ENCODE peak calls at places on chromosomes 7 and 10, in ten cellular contexts. One of them, this sample, is unnamed.

GRCh38 chr10:103397191-103397825 is 882 bp downstream of the PDCD11 start:
- DNase-seq in uterus: no peak
- DNase-seq in tibial nerve: no peak
- DNase-seq in H9: no peak
- DNase-seq in CD4-positive, CD25-positive, alpha-beta regulatory T cell: no peak
- DNase-seq in hepatocyte: no peak
- DNase-seq in upper lobe of right lung: no peak
- DNase-seq in GM23248: peak; percentile 64
- DNase-seq in esophagus squamous epithelium: no peak
- DNase-seq in suprapubic skin: no peak
- DNase-seq in this sample: no peak

GRCh38 chr10:116729243-116729642 is 13.1 kb downstream of the HSPA12A start:
- DNase-seq in H9: no peak
- DNase-seq in CD4-positive, CD25-positive, alpha-beta regulatory T cell: no peak
- DNase-seq in suprapubic skin: no peak
- DNase-seq in GM23248: no peak
- DNase-seq in upper lobe of right lung: no peak
- DNase-seq in uterus: no peak
- DNase-seq in hepatocyte: no peak
- DNase-seq in esophagus squamous epithelium: no peak
- DNase-seq in tibial nerve: no peak
- DNase-seq in this sample: no peak

GRCh38 chr7:122211362-122211761 is 67.3 kb upstream of the AASS start:
- DNase-seq in tibial nerve: no peak
- DNase-seq in suprapubic skin: no peak
- DNase-seq in hepatocyte: no peak
- DNase-seq in H9: no peak
- DNase-seq in upper lobe of right lung: no peak
- DNase-seq in esophagus squamous epithelium: no peak
- DNase-seq in GM23248: no peak
- DNase-seq in uterus: no peak
- DNase-seq in CD4-positive, CD25-positive, alpha-beta regulatory T cell: no peak
- DNase-seq in this sample: no peak

GRCh38 chr7:38905026-38905759 is 3.8 kb downstream of the VPS41 start:
- DNase-seq in GM23248: no peak
- DNase-seq in tibial nerve: no peak
- DNase-seq in uterus: no peak
- DNase-seq in CD4-positive, CD25-positive, alpha-beta regulatory T cell: no peak
- DNase-seq in H9: no peak
- DNase-seq in upper lobe of right lung: no peak
- DNase-seq in hepatocyte: no peak
- DNase-seq in suprapubic skin: no peak
- DNase-seq in esophagus squamous epithelium: no peak
- DNase-seq in this sample: no peak

GRCh38 chr10:25815999-25816768 is 117.8 kb upstream of the MYO3A start:
- DNase-seq in esophagus squamous epithelium: no peak
- DNase-seq in hepatocyte: no peak
- DNase-seq in uterus: no peak
- DNase-seq in CD4-positive, CD25-positive, alpha-beta regulatory T cell: no peak
- DNase-seq in upper lobe of right lung: no peak
- DNase-seq in H9: no peak
- DNase-seq in suprapubic skin: no peak
- DNase-seq in tibial nerve: no peak
- DNase-seq in GM23248: no peak
- DNase-seq in this sample: no peak

GRCh38 chr7:104192434-104192833 is 15.4 kb downstream of the ORC5 start:
- DNase-seq in H9: no peak
- DNase-seq in suprapubic skin: no peak
- DNase-seq in tibial nerve: no peak
- DNase-seq in GM23248: no peak
- DNase-seq in upper lobe of right lung: no peak
- DNase-seq in CD4-positive, CD25-positive, alpha-beta regulatory T cell: no peak
- DNase-seq in esophagus squamous epithelium: no peak
- DNase-seq in hepatocyte: no peak
- DNase-seq in uterus: no peak
- DNase-seq in this sample: no peak

GRCh38 chr7:154950992-154951391 is 51.9 kb downstream of the PAXIP1 start:
- DNase-seq in upper lobe of right lung: no peak
- DNase-seq in tibial nerve: no peak
- DNase-seq in H9: no peak
- DNase-seq in esophagus squamous epithelium: no peak
- DNase-seq in GM23248: no peak
- DNase-seq in hepatocyte: no peak
- DNase-seq in CD4-positive, CD25-positive, alpha-beta regulatory T cell: no peak
- DNase-seq in uterus: no peak
- DNase-seq in suprapubic skin: no peak
- DNase-seq in this sample: no peak

GRCh38 chr10:71263376-71263775 is 51.0 kb downstream of the UNC5B start:
- DNase-seq in suprapubic skin: no peak
- DNase-seq in hepatocyte: no peak
- DNase-seq in upper lobe of right lung: no peak
- DNase-seq in H9: no peak
- DNase-seq in GM23248: no peak
- DNase-seq in CD4-positive, CD25-positive, alpha-beta regulatory T cell: no peak
- DNase-seq in tibial nerve: no peak
- DNase-seq in uterus: no peak
- DNase-seq in esophagus squamous epithelium: no peak
- DNase-seq in this sample: no peak

GRCh38 chr7:37282093-37282444 is 166.6 kb downstream of the ELMO1 start:
- DNase-seq in H9: no peak
- DNase-seq in CD4-positive, CD25-positive, alpha-beta regulatory T cell: no peak
- DNase-seq in hepatocyte: no peak
- DNase-seq in GM23248: no peak
- DNase-seq in suprapubic skin: no peak
- DNase-seq in uterus: no peak
- DNase-seq in upper lobe of right lung: no peak
- DNase-seq in tibial nerve: no peak
- DNase-seq in esophagus squamous epithelium: no peak
- DNase-seq in this sample: no peak

GRCh38 chr10:20608503-20608902 is 288.6 kb downstream of the NEBL start:
- DNase-seq in upper lobe of right lung: no peak
- DNase-seq in suprapubic skin: no peak
- DNase-seq in tibial nerve: no peak
- DNase-seq in CD4-positive, CD25-positive, alpha-beta regulatory T cell: no peak
- DNase-seq in uterus: no peak
- DNase-seq in hepatocyte: no peak
- DNase-seq in H9: no peak
- DNase-seq in esophagus squamous epithelium: no peak
- DNase-seq in GM23248: no peak
- DNase-seq in this sample: no peak

GRCh38 chr10:132322621-132323048 is 9.4 kb upstream of the LRRC27 start:
- DNase-seq in upper lobe of right lung: no peak
- DNase-seq in uterus: no peak
- DNase-seq in tibial nerve: no peak
- DNase-seq in H9: no peak
- DNase-seq in suprapubic skin: no peak
- DNase-seq in hepatocyte: no peak
- DNase-seq in CD4-positive, CD25-positive, alpha-beta regulatory T cell: no peak
- DNase-seq in GM23248: peak; percentile 64
- DNase-seq in esophagus squamous epithelium: no peak
- DNase-seq in this sample: no peak

GRCh38 chr10:64265961-64266360 is 744.8 kb downstream of the REEP3 start:
- DNase-seq in CD4-positive, CD25-positive, alpha-beta regulatory T cell: no peak
- DNase-seq in uterus: no peak
- DNase-seq in hepatocyte: no peak
- DNase-seq in tibial nerve: no peak
- DNase-seq in upper lobe of right lung: no peak
- DNase-seq in GM23248: no peak
- DNase-seq in esophagus squamous epithelium: no peak
- DNase-seq in suprapubic skin: no peak
- DNase-seq in H9: no peak
- DNase-seq in this sample: no peak

DNA sequence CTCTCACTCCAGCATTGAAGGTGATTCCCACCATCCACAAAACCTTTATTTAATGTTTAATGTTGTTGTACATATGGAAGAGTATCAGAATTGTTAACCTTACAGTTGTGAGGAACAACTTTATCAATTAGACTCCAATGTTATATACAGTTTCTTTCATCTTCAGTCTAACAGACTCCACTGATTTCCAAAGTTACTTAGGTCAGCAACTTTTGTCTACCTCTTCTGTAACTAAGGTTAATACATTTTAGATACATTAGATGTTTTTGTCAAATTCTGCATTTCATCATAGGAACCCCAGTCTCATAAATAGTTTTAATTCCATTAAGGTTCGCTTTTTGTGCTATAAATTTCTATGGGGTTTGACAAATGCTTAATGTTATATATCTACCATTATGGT is 223.9 kb upstream of the POM121L12 start:
- DNase-seq in esophagus squamous epithelium: no peak
- DNase-seq in H9: no peak
- DNase-seq in uterus: no peak
- DNase-seq in hepatocyte: no peak
- DNase-seq in tibial nerve: no peak
- DNase-seq in GM23248: no peak
- DNase-seq in upper lobe of right lung: no peak
- DNase-seq in CD4-positive, CD25-positive, alpha-beta regulatory T cell: no peak
- DNase-seq in suprapubic skin: no peak
- DNase-seq in this sample: no peak
- H3K9me3 ChIP-seq in esophagus squamous epithelium: no peaks in the 10 kb centered on the region
- H3K9me3 ChIP-seq in H9: no peaks in the 10 kb centered on the region
- H3K9me3 ChIP-seq in uterus: peaks cover 3% of the 10 kb centered on the region
- H3K9me3 ChIP-seq in hepatocyte: no peaks in the 10 kb centered on the region
- H3K9me3 ChIP-seq in tibial nerve: no peaks in the 10 kb centered on the region
- H3K9me3 ChIP-seq in GM23248: no peaks in the 10 kb centered on the region
- H3K9me3 ChIP-seq in upper lobe of right lung: no peaks in the 10 kb centered on the region
- H3K9me3 ChIP-seq in CD4-positive, CD25-positive, alpha-beta regulatory T cell: no peaks in the 10 kb centered on the region
- H3K9me3 ChIP-seq in suprapubic skin: peaks cover 4% of the 10 kb centered on the region
- H3K9me3 ChIP-seq in this sample: no peaks in the 10 kb centered on the region

DNA sequence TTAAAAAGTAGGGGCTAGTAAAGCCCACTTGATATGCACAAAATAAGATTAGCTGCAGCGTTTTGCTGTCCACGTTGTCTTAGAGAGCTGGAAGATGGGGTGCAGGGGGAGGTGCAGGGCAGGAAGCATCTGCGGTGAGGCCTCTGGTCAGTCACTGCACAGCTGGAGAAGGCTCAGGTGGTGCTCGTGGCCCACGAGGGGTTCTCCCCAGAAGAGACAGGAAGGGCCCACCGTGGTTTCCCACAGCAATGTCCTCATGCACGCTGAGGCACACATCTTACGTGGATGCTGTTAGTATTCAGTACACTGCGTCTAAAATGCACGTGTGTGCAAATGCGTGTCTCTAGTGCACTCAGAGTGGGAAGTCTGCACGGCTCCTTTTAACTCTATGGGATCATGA is 582.1 kb downstream of the PTPRN2 start:
- DNase-seq in GM23248: no peak
- DNase-seq in esophagus squamous epithelium: no peak
- DNase-seq in H9: no peak
- DNase-seq in upper lobe of right lung: no peak
- DNase-seq in hepatocyte: no peak
- DNase-seq in uterus: no peak
- DNase-seq in CD4-positive, CD25-positive, alpha-beta regulatory T cell: no peak
- DNase-seq in tibial nerve: no peak
- DNase-seq in suprapubic skin: no peak
- DNase-seq in this sample: no peak
- H3K9me3 ChIP-seq in GM23248: no peaks in the 10 kb centered on the region
- H3K9me3 ChIP-seq in esophagus squamous epithelium: no peaks in the 10 kb centered on the region
- H3K9me3 ChIP-seq in H9: no peaks in the 10 kb centered on the region
- H3K9me3 ChIP-seq in upper lobe of right lung: no peaks in the 10 kb centered on the region
- H3K9me3 ChIP-seq in hepatocyte: no peaks in the 10 kb centered on the region
- H3K9me3 ChIP-seq in uterus: no peaks in the 10 kb centered on the region
- H3K9me3 ChIP-seq in CD4-positive, CD25-positive, alpha-beta regulatory T cell: no peaks in the 10 kb centered on the region
- H3K9me3 ChIP-seq in tibial nerve: no peaks in the 10 kb centered on the region
- H3K9me3 ChIP-seq in suprapubic skin: no peaks in the 10 kb centered on the region
- H3K9me3 ChIP-seq in this sample: no peaks in the 10 kb centered on the region

GRCh38 chr10:108072466-108072865 is 908.0 kb upstream of the SORCS1 start:
- DNase-seq in uterus: no peak
- DNase-seq in upper lobe of right lung: no peak
- DNase-seq in suprapubic skin: no peak
- DNase-seq in esophagus squamous epithelium: no peak
- DNase-seq in tibial nerve: no peak
- DNase-seq in CD4-positive, CD25-positive, alpha-beta regulatory T cell: no peak
- DNase-seq in hepatocyte: no peak
- DNase-seq in H9: no peak
- DNase-seq in GM23248: no peak
- DNase-seq in this sample: no peak
- H3K9me3 ChIP-seq in uterus: no peaks in the 10 kb centered on the region
- H3K9me3 ChIP-seq in upper lobe of right lung: no peaks in the 10 kb centered on the region
- H3K9me3 ChIP-seq in suprapubic skin: no peaks in the 10 kb centered on the region
- H3K9me3 ChIP-seq in esophagus squamous epithelium: no peaks in the 10 kb centered on the region
- H3K9me3 ChIP-seq in tibial nerve: no peaks in the 10 kb centered on the region
- H3K9me3 ChIP-seq in CD4-positive, CD25-positive, alpha-beta regulatory T cell: no peaks in the 10 kb centered on the region
- H3K9me3 ChIP-seq in hepatocyte: no peaks in the 10 kb centered on the region
- H3K9me3 ChIP-seq in H9: no peaks in the 10 kb centered on the region
- H3K9me3 ChIP-seq in GM23248: no peaks in the 10 kb centered on the region
- H3K9me3 ChIP-seq in this sample: no peaks in the 10 kb centered on the region

GRCh38 chr7:80847895-80848294 is 71.0 kb downstream of the SEMA3C start:
- DNase-seq in tibial nerve: no peak
- DNase-seq in upper lobe of right lung: no peak
- DNase-seq in GM23248: peak; percentile 30
- DNase-seq in H9: no peak
- DNase-seq in suprapubic skin: no peak
- DNase-seq in hepatocyte: no peak
- DNase-seq in uterus: no peak
- DNase-seq in esophagus squamous epithelium: no peak
- DNase-seq in CD4-positive, CD25-positive, alpha-beta regulatory T cell: no peak
- DNase-seq in this sample: no peak

GRCh38 chr7:80844916-80845315 is 73.9 kb downstream of the SEMA3C start:
- DNase-seq in hepatocyte: no peak
- DNase-seq in tibial nerve: no peak
- DNase-seq in esophagus squamous epithelium: no peak
- DNase-seq in upper lobe of right lung: no peak
- DNase-seq in H9: no peak
- DNase-seq in suprapubic skin: no peak
- DNase-seq in uterus: no peak
- DNase-seq in GM23248: no peak
- DNase-seq in CD4-positive, CD25-positive, alpha-beta regulatory T cell: no peak
- DNase-seq in this sample: no peak

GRCh38 chr7:80847027-80847426 is 71.8 kb downstream of the SEMA3C start:
- DNase-seq in tibial nerve: no peak
- DNase-seq in suprapubic skin: no peak
- DNase-seq in uterus: no peak
- DNase-seq in CD4-positive, CD25-positive, alpha-beta regulatory T cell: no peak
- DNase-seq in upper lobe of right lung: no peak
- DNase-seq in H9: no peak
- DNase-seq in esophagus squamous epithelium: no peak
- DNase-seq in GM23248: peak; percentile 41
- DNase-seq in hepatocyte: no peak
- DNase-seq in this sample: no peak

GRCh38 chr7:80851896-80852476 is 66.9 kb downstream of the SEMA3C start:
- DNase-seq in uterus: no peak
- DNase-seq in H9: no peak
- DNase-seq in hepatocyte: peak; percentile 22
- DNase-seq in suprapubic skin: no peak
- DNase-seq in tibial nerve: no peak
- DNase-seq in CD4-positive, CD25-positive, alpha-beta regulatory T cell: no peak
- DNase-seq in esophagus squamous epithelium: no peak
- DNase-seq in GM23248: peak; percentile 66
- DNase-seq in upper lobe of right lung: no peak
- DNase-seq in this sample: no peak

DNA sequence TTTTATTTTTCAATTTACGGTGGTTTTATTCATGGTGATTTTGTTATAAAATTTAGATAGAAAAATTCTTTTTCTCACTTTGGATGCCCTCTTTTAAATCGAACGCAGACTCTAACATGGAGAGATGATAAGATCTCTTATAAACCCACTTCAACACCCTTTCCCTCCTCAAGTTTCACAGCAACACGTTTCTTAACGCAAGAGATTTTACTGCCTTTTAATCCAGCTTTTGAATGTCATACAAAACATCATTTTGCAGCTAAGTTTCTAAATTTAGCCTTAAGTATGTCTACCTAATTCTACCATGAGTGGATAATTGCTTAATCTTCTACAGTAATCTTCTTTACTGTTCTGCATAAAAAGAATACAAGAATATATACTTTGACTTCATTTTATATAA is 70.0 kb downstream of the SEMA3C start:
- DNase-seq in upper lobe of right lung: no peak
- DNase-seq in H9: no peak
- DNase-seq in suprapubic skin: no peak
- DNase-seq in GM23248: no peak
- DNase-seq in uterus: no peak
- DNase-seq in hepatocyte: no peak
- DNase-seq in esophagus squamous epithelium: no peak
- DNase-seq in tibial nerve: no peak
- DNase-seq in CD4-positive, CD25-positive, alpha-beta regulatory T cell: no peak
- DNase-seq in this sample: no peak
- H3K9me3 ChIP-seq in upper lobe of right lung: no peaks in the 10 kb centered on the region
- H3K9me3 ChIP-seq in H9: no peaks in the 10 kb centered on the region
- H3K9me3 ChIP-seq in suprapubic skin: no peaks in the 10 kb centered on the region
- H3K9me3 ChIP-seq in GM23248: no peaks in the 10 kb centered on the region
- H3K9me3 ChIP-seq in uterus: no peaks in the 10 kb centered on the region
- H3K9me3 ChIP-seq in hepatocyte: no peaks in the 10 kb centered on the region
- H3K9me3 ChIP-seq in esophagus squamous epithelium: no peaks in the 10 kb centered on the region
- H3K9me3 ChIP-seq in tibial nerve: no peaks in the 10 kb centered on the region
- H3K9me3 ChIP-seq in CD4-positive, CD25-positive, alpha-beta regulatory T cell: no peaks in the 10 kb centered on the region
- H3K9me3 ChIP-seq in this sample: no peaks in the 10 kb centered on the region

This sample was measured in effector memory CD4-positive, alpha-beta T cell.